ENCODE peak calls at places on chromosome 13, in ten cellular contexts. One of them, this sample, is unnamed.

GRCh38 chr13:20231839-20232555 is at the start of gene GJB6:
- DNase-seq in heart right ventricle: no peak
- DNase-seq in suprapubic skin: no peak
- DNase-seq in AG04450: no peak
- DNase-seq in CD4-positive, alpha-beta T cell: no peak
- DNase-seq in stomach: peak
- DNase-seq in Peyer's patch: no peak
- DNase-seq in heart left ventricle: no peak
- DNase-seq in cardiac muscle cell: peak
- DNase-seq in neural progenitor cell: peak
- DNase-seq in this sample: no peak

GRCh38 chr13:73056054-73056962 is 2.5 kb upstream of the KLF5 start:
- DNase-seq in suprapubic skin: no peak
- DNase-seq in cardiac muscle cell: no peak
- DNase-seq in heart left ventricle: no peak
- DNase-seq in heart right ventricle: no peak
- DNase-seq in AG04450: no peak
- DNase-seq in Peyer's patch: no peak
- DNase-seq in neural progenitor cell: peak
- DNase-seq in stomach: no peak
- DNase-seq in CD4-positive, alpha-beta T cell: no peak
- DNase-seq in this sample: no peak

GRCh38 chr13:45439781-45440462 is 21.7 kb upstream of the SLC25A30 start:
- DNase-seq in Peyer's patch: no peak
- DNase-seq in CD4-positive, alpha-beta T cell: no peak
- DNase-seq in neural progenitor cell: no peak
- DNase-seq in heart right ventricle: no peak
- DNase-seq in AG04450: no peak
- DNase-seq in stomach: no peak
- DNase-seq in heart left ventricle: no peak
- DNase-seq in cardiac muscle cell: no peak
- DNase-seq in suprapubic skin: no peak
- DNase-seq in this sample: no peak

GRCh38 chr13:101631403-101631802 is 178.9 kb downstream of the ITGBL1 start:
- DNase-seq in heart right ventricle: no peak
- DNase-seq in suprapubic skin: no peak
- DNase-seq in stomach: no peak
- DNase-seq in neural progenitor cell: no peak
- DNase-seq in Peyer's patch: no peak
- DNase-seq in CD4-positive, alpha-beta T cell: no peak
- DNase-seq in heart left ventricle: no peak
- DNase-seq in cardiac muscle cell: no peak
- DNase-seq in AG04450: no peak
- DNase-seq in this sample: no peak

GRCh38 chr13:32023698-32024097 is 7.9 kb upstream of the FRY start:
- DNase-seq in CD4-positive, alpha-beta T cell: no peak
- DNase-seq in suprapubic skin: no peak
- DNase-seq in cardiac muscle cell: no peak
- DNase-seq in Peyer's patch: no peak
- DNase-seq in neural progenitor cell: no peak
- DNase-seq in AG04450: no peak
- DNase-seq in heart right ventricle: no peak
- DNase-seq in heart left ventricle: no peak
- DNase-seq in stomach: no peak
- DNase-seq in this sample: no peak

GRCh38 chr13:44648392-44649117 is 72.4 kb upstream of the TSC22D1 start:
- DNase-seq in cardiac muscle cell: no peak
- DNase-seq in neural progenitor cell: no peak
- DNase-seq in heart right ventricle: no peak
- DNase-seq in heart left ventricle: no peak
- DNase-seq in CD4-positive, alpha-beta T cell: no peak
- DNase-seq in stomach: no peak
- DNase-seq in Peyer's patch: no peak
- DNase-seq in suprapubic skin: no peak
- DNase-seq in AG04450: no peak
- DNase-seq in this sample: no peak

GRCh38 chr13:20125129-20125782 is 35.6 kb downstream of the GJA3 start:
- DNase-seq in heart left ventricle: no peak
- DNase-seq in heart right ventricle: no peak
- DNase-seq in neural progenitor cell: no peak
- DNase-seq in cardiac muscle cell: no peak
- DNase-seq in AG04450: no peak
- DNase-seq in Peyer's patch: no peak
- DNase-seq in suprapubic skin: peak
- DNase-seq in CD4-positive, alpha-beta T cell: no peak
- DNase-seq in stomach: no peak
- DNase-seq in this sample: no peak

GRCh38 chr13:109833071-109833470 is 46.7 kb upstream of the IRS2 start:
- DNase-seq in heart left ventricle: no peak
- DNase-seq in suprapubic skin: no peak
- DNase-seq in Peyer's patch: no peak
- DNase-seq in cardiac muscle cell: no peak
- DNase-seq in heart right ventricle: no peak
- DNase-seq in AG04450: no peak
- DNase-seq in CD4-positive, alpha-beta T cell: no peak
- DNase-seq in neural progenitor cell: no peak
- DNase-seq in stomach: no peak
- DNase-seq in this sample: no peak

GRCh38 chr13:30355405-30355741 is 48.0 kb upstream of the KATNAL1 start:
- DNase-seq in AG04450: no peak
- DNase-seq in stomach: peak
- DNase-seq in heart right ventricle: peak
- DNase-seq in neural progenitor cell: peak
- DNase-seq in cardiac muscle cell: peak
- DNase-seq in Peyer's patch: peak
- DNase-seq in CD4-positive, alpha-beta T cell: peak
- DNase-seq in suprapubic skin: no peak
- DNase-seq in heart left ventricle: no peak
- DNase-seq in this sample: no peak

GRCh38 chr13:78299832-78300623 is 303.3 kb downstream of the POU4F1 start:
- DNase-seq in stomach: no peak
- DNase-seq in CD4-positive, alpha-beta T cell: no peak
- DNase-seq in heart left ventricle: no peak
- DNase-seq in suprapubic skin: no peak
- DNase-seq in AG04450: no peak
- DNase-seq in heart right ventricle: no peak
- DNase-seq in neural progenitor cell: no peak
- DNase-seq in Peyer's patch: no peak
- DNase-seq in cardiac muscle cell: no peak
- DNase-seq in this sample: no peak

GRCh38 chr13:21047591-21048282 is 13.6 kb downstream of the LATS2 start:
- DNase-seq in cardiac muscle cell: no peak
- DNase-seq in neural progenitor cell: no peak
- DNase-seq in heart left ventricle: no peak
- DNase-seq in AG04450: no peak
- DNase-seq in Peyer's patch: no peak
- DNase-seq in heart right ventricle: no peak
- DNase-seq in CD4-positive, alpha-beta T cell: no peak
- DNase-seq in suprapubic skin: no peak
- DNase-seq in stomach: no peak
- DNase-seq in this sample: no peak

GRCh38 chr13:45121421-45121820 is 1.1 kb downstream of the GTF2F2 start:
- DNase-seq in stomach: no peak
- DNase-seq in cardiac muscle cell: peak
- DNase-seq in Peyer's patch: no peak
- DNase-seq in heart left ventricle: no peak
- DNase-seq in neural progenitor cell: peak
- DNase-seq in suprapubic skin: no peak
- DNase-seq in heart right ventricle: no peak
- DNase-seq in AG04450: no peak
- DNase-seq in CD4-positive, alpha-beta T cell: no peak
- DNase-seq in this sample: no peak

GRCh38 chr13:99797716-99798115 is 173.9 kb downstream of the ZIC5 start:
- DNase-seq in cardiac muscle cell: no peak
- DNase-seq in heart left ventricle: no peak
- DNase-seq in AG04450: no peak
- DNase-seq in neural progenitor cell: no peak
- DNase-seq in heart right ventricle: no peak
- DNase-seq in stomach: no peak
- DNase-seq in Peyer's patch: no peak
- DNase-seq in suprapubic skin: no peak
- DNase-seq in CD4-positive, alpha-beta T cell: no peak
- DNase-seq in this sample: no peak
- H3K27ac ChIP-seq in cardiac muscle cell: no peak
- H3K27ac ChIP-seq in heart left ventricle: no peak
- H3K27ac ChIP-seq in AG04450: no peak
- H3K27ac ChIP-seq in neural progenitor cell: peak
- H3K27ac ChIP-seq in heart right ventricle: no peak
- H3K27ac ChIP-seq in stomach: no peak
- H3K27ac ChIP-seq in Peyer's patch: no peak
- H3K27ac ChIP-seq in suprapubic skin: no peak
- H3K27ac ChIP-seq in CD4-positive, alpha-beta T cell: no peak
- H3K27ac ChIP-seq in this sample: no peak

GRCh38 chr13:99657848-99658265 is 156.6 kb downstream of the TM9SF2 start:
- DNase-seq in Peyer's patch: peak
- DNase-seq in heart right ventricle: peak
- DNase-seq in heart left ventricle: no peak
- DNase-seq in stomach: peak
- DNase-seq in cardiac muscle cell: peak
- DNase-seq in CD4-positive, alpha-beta T cell: peak
- DNase-seq in AG04450: no peak
- DNase-seq in neural progenitor cell: peak
- DNase-seq in suprapubic skin: no peak
- DNase-seq in this sample: peak
- TF ChIP-seq CTCF in Peyer's patch: no peak
- TF ChIP-seq CTCF in heart right ventricle: no peak
- TF ChIP-seq CTCF in heart left ventricle: no peak
- TF ChIP-seq CTCF in stomach: no peak
- TF ChIP-seq CTCF in cardiac muscle cell: no peak
- TF ChIP-seq CTCF in CD4-positive, alpha-beta T cell: no peak
- TF ChIP-seq CTCF in AG04450: peak
- TF ChIP-seq CTCF in neural progenitor cell: no peak
- TF ChIP-seq CTCF in suprapubic skin: no peak
- TF ChIP-seq CTCF in this sample: no peak

GRCh38 chr13:102848956-102849355 is 3.1 kb downstream of the ERCC5 start:
- DNase-seq in neural progenitor cell: no peak
- DNase-seq in CD4-positive, alpha-beta T cell: no peak
- DNase-seq in heart left ventricle: no peak
- DNase-seq in cardiac muscle cell: no peak
- DNase-seq in suprapubic skin: no peak
- DNase-seq in heart right ventricle: no peak
- DNase-seq in AG04450: no peak
- DNase-seq in stomach: no peak
- DNase-seq in Peyer's patch: no peak
- DNase-seq in this sample: no peak

GRCh38 chr13:102847272-102848234 is 1.7 kb downstream of the ERCC5 start:
- DNase-seq in stomach: no peak
- DNase-seq in suprapubic skin: no peak
- DNase-seq in cardiac muscle cell: peak
- DNase-seq in CD4-positive, alpha-beta T cell: no peak
- DNase-seq in neural progenitor cell: peak
- DNase-seq in heart left ventricle: no peak
- DNase-seq in heart right ventricle: no peak
- DNase-seq in Peyer's patch: no peak
- DNase-seq in AG04450: no peak
- DNase-seq in this sample: no peak

GRCh38 chr13:102854675-102855074 is 8.8 kb downstream of the ERCC5 start:
- DNase-seq in neural progenitor cell: no peak
- DNase-seq in heart left ventricle: no peak
- DNase-seq in CD4-positive, alpha-beta T cell: no peak
- DNase-seq in suprapubic skin: no peak
- DNase-seq in AG04450: no peak
- DNase-seq in heart right ventricle: no peak
- DNase-seq in stomach: no peak
- DNase-seq in Peyer's patch: no peak
- DNase-seq in cardiac muscle cell: no peak
- DNase-seq in this sample: no peak

GRCh38 chr13:102856603-102857002 is 10.8 kb downstream of the ERCC5 start:
- DNase-seq in suprapubic skin: no peak
- DNase-seq in heart right ventricle: peak
- DNase-seq in CD4-positive, alpha-beta T cell: no peak
- DNase-seq in cardiac muscle cell: no peak
- DNase-seq in Peyer's patch: no peak
- DNase-seq in stomach: peak
- DNase-seq in AG04450: no peak
- DNase-seq in neural progenitor cell: no peak
- DNase-seq in heart left ventricle: peak
- DNase-seq in this sample: peak

DNA sequence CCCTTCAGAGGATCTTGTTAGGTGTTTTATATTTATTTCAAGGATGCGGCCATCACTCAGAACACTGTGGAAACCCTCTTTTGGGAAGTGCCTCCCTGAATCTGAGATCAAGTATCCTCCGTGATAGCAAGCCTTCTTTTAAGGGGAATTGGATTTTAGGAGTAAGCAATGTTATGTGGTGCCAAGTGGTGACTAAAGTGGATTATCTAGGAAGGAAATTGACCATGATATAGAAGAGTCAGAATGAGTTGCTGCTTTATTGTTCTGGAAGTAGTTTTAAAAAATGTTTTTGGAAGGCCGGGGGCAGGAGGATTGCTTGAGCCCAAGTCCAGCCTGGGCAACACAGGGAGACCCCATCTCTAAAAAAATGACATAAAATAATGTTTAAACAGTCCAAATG is 6.7 kb downstream of the ERCC5 start:
- DNase-seq in Peyer's patch: no peak
- DNase-seq in stomach: no peak
- DNase-seq in heart right ventricle: no peak
- DNase-seq in cardiac muscle cell: no peak
- DNase-seq in CD4-positive, alpha-beta T cell: no peak
- DNase-seq in suprapubic skin: no peak
- DNase-seq in neural progenitor cell: no peak
- DNase-seq in AG04450: no peak
- DNase-seq in heart left ventricle: no peak
- DNase-seq in this sample: no peak
- H3K27ac ChIP-seq in Peyer's patch: no peak
- H3K27ac ChIP-seq in stomach: no peak
- H3K27ac ChIP-seq in heart right ventricle: no peak
- H3K27ac ChIP-seq in cardiac muscle cell: no peak
- H3K27ac ChIP-seq in CD4-positive, alpha-beta T cell: no peak
- H3K27ac ChIP-seq in suprapubic skin: no peak
- H3K27ac ChIP-seq in neural progenitor cell: no peak
- H3K27ac ChIP-seq in AG04450: no peak
- H3K27ac ChIP-seq in heart left ventricle: no peak
- H3K27ac ChIP-seq in this sample: no peak

DNA sequence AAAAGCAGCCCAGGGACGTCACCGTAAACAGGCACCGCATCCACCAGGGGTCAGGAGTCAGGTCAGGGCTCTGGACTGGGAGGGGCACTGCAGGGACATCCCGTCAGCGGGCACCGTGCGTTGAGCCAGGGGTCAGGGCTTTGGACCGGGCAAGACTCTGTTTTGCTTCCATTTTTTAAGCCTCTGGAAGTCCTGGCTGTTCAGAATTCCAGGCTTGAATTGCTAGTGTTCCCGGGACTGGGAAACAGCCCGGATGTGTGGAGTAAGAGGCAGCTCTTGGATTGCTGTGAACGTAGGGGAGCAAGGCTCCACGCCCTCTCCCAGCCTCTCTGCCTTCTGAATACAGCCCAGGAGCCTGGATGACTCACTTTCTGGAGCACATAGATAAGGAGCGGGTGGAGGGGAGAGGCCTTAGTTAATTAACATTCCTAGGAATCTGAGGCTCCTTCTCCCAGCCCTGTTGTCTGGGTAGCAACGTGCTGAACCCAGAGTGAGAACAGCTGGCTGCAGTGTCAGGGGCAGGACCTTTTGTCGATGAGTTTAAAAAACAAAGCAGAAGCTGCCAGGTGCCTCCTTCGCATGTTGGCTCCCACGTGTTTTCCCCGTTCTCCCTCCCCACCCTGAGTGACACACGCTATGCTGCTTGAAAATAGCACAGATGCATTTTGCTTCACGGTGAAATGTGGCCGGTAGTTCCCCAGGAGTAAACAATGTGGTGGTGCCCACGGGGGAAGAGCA is 21.9 kb downstream of the ATP11A start:
- DNase-seq in heart right ventricle: peak
- DNase-seq in stomach: peak
- DNase-seq in AG04450: peak
- DNase-seq in suprapubic skin: peak
- DNase-seq in cardiac muscle cell: peak
- DNase-seq in neural progenitor cell: peak
- DNase-seq in Peyer's patch: peak
- DNase-seq in CD4-positive, alpha-beta T cell: no peak
- DNase-seq in heart left ventricle: no peak
- DNase-seq in this sample: peak
- TF ChIP-seq CTCF in heart right ventricle: peak
- TF ChIP-seq CTCF in stomach: no peak
- TF ChIP-seq CTCF in AG04450: peak
- TF ChIP-seq CTCF in suprapubic skin: no peak
- TF ChIP-seq CTCF in cardiac muscle cell: peak
- TF ChIP-seq CTCF in neural progenitor cell: peak
- TF ChIP-seq CTCF in Peyer's patch: no peak
- TF ChIP-seq CTCF in CD4-positive, alpha-beta T cell: no peak
- TF ChIP-seq CTCF in heart left ventricle: peak
- TF ChIP-seq CTCF in this sample: peak

This sample was measured in left ventricle myocardium inferior.